ENCODE peak calls at places on chromosomes 3 and 15, in ten cellular contexts. I, S, E, D, B, U, H, A, L and V are unnamed samples.

GRCh38 chr3:58353722-58354553 is 21.2 kb downstream of the PXK start:
- DNase-seq in S (peak), B (no peak), D (no peak), L (no peak), H (no peak), I (no peak), E (peak), A (no peak), U (no peak), V (no peak)

GRCh38 chr15:99014803-99015676 is 7.4 kb upstream of the PGPEP1L start:
- DNase-seq in I (peak), S (peak), L (peak), H (peak), U (peak), D (peak), E (peak), B (peak), A (peak), V (peak)

GRCh38 chr15:52114656-52115055 is 2.1 kb upstream of the BCL2L10 start:
- DNase-seq in B (no peak), L (no peak), D (no peak), S (no peak), A (no peak), E (no peak), H (no peak), U (no peak), I (no peak), V (no peak)

GRCh38 chr3:101038393-101038792 is 45.2 kb upstream of the ABI3BP start:
- DNase-seq in U (no peak), D (no peak), S (peak), L (no peak), E (no peak), A (no peak), B (no peak), H (no peak), I (no peak), V (no peak)

GRCh38 chr15:60095711-60096110 is 91.6 kb downstream of the FOXB1 start:
- DNase-seq in D (no peak), U (no peak), A (no peak), L (no peak), I (no peak), E (no peak), B (no peak), H (no peak), S (peak), V (no peak)

GRCh38 chr3:18772699-18773305 is 347.7 kb upstream of the SATB1 start:
- DNase-seq in B (no peak), A (no peak), L (no peak), I (no peak), D (no peak), H (no peak), E (no peak), U (no peak), S (no peak), V (no peak)

GRCh38 chr3:184177767-184178306 is 3.2 kb downstream of the AP2M1 start:
- DNase-seq in I (no peak), A (no peak), B (no peak), S (no peak), U (no peak), H (no peak), E (no peak), D (no peak), L (no peak), V (no peak)

GRCh38 chr3:71751602-71752001 is 2.1 kb upstream of the GPR27 start:
- DNase-seq in B (no peak), H (no peak), L (no peak), A (no peak), S (no peak), E (no peak), D (no peak), U (no peak), I (no peak), V (no peak)

GRCh38 chr15:88246666-88247446 is 9.7 kb downstream of the NTRK3 start:
- DNase-seq in S (peak), B (peak), L (peak), U (peak), A (peak), E (peak), H (peak), I (peak), D (peak), V (peak)

GRCh38 chr3:38524141-38524739 is 28.1 kb downstream of the EXOG start:
- DNase-seq in H (no peak), B (no peak), U (no peak), S (peak), A (no peak), L (no peak), I (no peak), D (no peak), E (no peak), V (no peak)

GRCh38 chr3:126083138-126083445 is 832 bp downstream of the SLC41A3 start:
- DNase-seq in U (peak), B (no peak), A (no peak), I (no peak), E (no peak), H (no peak), D (no peak), L (no peak), S (no peak), V (no peak)

DNA sequence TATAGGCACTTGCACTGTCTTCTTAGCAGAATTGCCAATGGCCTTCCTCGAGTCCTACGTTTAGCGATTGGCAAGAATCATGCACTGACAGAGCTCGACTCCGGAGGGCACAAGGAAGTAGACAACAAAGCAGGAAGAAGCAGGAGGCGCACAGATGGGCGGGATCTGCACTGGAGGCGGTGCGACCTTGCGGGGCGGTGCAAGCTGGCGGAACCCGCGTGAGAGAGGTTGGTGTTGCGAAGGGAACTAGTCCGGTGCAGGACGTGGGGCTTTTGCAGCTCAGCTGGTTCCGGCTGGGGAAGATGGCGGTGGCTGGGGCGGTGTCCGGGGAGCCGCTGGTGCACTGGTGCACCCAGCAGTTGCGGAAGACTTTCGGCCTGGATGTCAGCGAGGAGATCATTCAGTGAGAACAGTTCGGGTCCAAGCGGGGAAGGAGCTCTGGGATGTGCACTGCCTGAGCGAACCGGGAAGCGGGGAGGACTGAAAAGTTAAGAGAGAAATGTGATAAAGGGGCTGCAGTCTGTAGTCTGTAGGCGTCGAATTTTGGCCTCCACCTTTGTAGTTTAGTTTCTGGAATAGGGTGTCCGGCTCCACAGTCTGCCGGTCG is at the start of gene TRIP4:
- DNase-seq in U (peak), H (peak), L (peak), D (peak), B (peak), I (peak), A (peak), S (peak), E (peak), V (peak)
- TF ChIP-seq POLR2A in U (no peak), H (peak), L (peak), D (peak), B (no peak), I (no peak), A (peak), S (peak), E (peak), V (peak)

DNA sequence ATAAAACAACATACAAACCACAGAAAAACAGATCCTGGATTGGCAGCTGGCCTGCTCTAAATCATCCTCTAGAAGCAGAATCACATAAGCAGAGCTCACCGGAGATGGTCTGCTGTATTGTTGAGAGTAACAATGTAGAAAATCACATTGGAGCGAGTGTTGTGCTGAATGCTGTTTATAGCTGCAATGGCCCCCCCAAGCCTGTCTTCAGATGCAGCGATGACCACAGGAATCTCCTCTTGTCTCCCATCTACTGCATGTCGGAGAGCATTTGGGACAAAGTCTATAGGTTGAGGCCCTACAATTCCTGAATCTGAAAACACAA is 8.0 kb downstream of the GLT8D1 start:
- DNase-seq in A (no peak), S (no peak), B (no peak), U (no peak), D (no peak), H (no peak), L (no peak), E (no peak), I (no peak), V (no peak)
- TF ChIP-seq POLR2A in A (no peak), S (no peak), B (no peak), U (no peak), D (no peak), H (no peak), L (no peak), E (peak), I (no peak), V (no peak)

GRCh38 chr3:182795383-182795782 is 2.1 kb downstream of the ATP11B start:
- DNase-seq in A (no peak), B (no peak), I (no peak), E (peak), H (no peak), S (no peak), U (no peak), L (no peak), D (no peak), V (peak)

GRCh38 chr3:182793663-182794454 is 555 bp downstream of the ATP11B start:
- DNase-seq in U (peak), S (peak), D (peak), B (peak), A (no peak), H (peak), E (peak), I (no peak), L (peak), V (peak)

GRCh38 chr3:182794455-182794773 is 1.1 kb downstream of the ATP11B start:
- DNase-seq in U (no peak), I (no peak), S (no peak), E (no peak), B (no peak), H (no peak), L (no peak), A (no peak), D (no peak), V (no peak)

GRCh38 chr3:182794806-182795369 is 1.6 kb downstream of the ATP11B start:
- DNase-seq in D (no peak), A (no peak), U (no peak), B (no peak), E (no peak), L (no peak), H (no peak), I (no peak), S (peak), V (no peak)

DNA sequence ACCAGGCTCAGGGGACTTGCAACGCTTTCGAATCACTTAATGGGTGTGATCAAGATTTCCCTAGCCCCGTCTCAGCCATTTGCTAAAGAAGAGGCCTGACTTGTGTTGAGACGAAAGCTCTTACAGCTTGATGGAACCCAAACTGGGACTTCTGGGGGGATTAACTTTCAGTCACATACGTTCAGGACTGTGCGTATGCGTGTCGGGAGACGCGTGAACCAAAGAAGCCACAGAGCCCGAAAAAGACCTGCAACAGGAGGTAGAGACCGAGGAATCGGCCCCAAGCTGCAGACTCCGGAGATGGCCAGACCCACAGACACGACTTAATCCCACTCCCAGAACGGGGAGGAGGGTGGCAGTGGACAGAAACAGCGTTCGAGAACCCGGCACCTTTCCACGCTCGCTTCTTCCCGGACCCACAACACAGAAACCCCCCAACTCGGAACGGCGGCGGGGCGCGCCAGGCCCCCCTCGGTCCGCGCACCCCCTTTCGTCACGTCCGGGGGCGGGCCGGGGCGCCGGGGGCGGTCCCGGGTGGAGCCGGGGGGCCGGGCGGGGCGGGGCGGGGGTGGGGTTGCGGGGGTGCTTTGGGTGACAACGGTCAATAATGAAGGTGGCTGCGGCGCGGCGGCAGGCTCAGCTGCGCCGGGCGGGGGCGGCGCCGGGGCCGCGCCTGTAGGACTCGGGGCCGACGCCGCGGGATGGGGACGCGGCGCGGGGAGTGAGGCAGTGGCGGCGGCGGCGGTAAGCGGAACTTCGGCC is at the start of gene ATP11B:
- DNase-seq in H (peak), B (peak), U (peak), S (peak), D (peak), A (peak), I (peak), L (peak), E (peak), V (peak)
- TF ChIP-seq POLR2A in H (peak), B (peak), U (no peak), S (no peak), D (peak), A (peak), I (peak), L (peak), E (peak), V (peak)

DNA sequence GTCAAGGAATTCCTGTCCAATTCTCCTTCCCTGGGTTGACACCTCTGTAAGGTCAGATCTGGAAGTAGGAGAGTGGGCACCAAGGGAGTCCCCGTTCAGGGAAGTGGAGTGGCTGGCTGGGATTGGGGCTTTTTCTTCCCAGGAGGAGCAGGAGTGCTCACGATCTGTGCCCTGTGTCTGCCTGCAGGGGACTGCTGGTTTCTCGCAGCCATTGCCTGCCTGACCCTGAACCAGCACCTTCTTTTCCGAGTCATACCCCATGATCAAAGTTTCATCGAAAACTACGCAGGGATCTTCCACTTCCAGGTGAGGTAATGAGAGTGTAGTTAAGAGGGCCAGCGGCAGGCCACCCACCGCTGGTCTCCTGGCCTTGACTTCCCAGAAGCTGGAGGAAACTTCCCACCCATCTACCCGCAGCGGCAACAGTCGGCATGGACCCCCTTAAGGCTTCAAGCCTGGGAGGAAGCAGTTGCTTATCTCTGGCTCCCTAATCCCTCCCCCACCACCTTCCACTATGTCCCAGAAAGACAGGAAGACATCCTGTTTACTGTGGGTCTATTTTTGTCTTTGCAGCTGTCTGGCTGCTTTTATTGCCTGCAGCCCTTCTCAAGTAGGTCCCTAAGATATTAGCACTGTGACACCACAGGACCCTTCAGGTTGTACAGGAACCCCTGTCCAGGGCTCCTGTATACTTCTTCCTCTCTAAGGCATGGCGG is 26.8 kb downstream of the CAPN3 start:
- DNase-seq in D (no peak), S (peak), B (no peak), A (no peak), H (no peak), U (peak), E (no peak), L (no peak), I (no peak), V (no peak)
- TF ChIP-seq POLR2A in D (no peak), S (no peak), B (no peak), A (no peak), H (no peak), U (no peak), E (no peak), L (no peak), I (no peak), V (no peak)

GRCh38 chr3:30698549-30698948 is 92.1 kb downstream of the TGFBR2 start:
- DNase-seq in E (no peak), A (no peak), B (no peak), D (no peak), L (no peak), H (no peak), S (no peak), U (no peak), I (no peak), V (no peak)
- TF ChIP-seq POLR2A in E (no peak), A (no peak), B (no peak), D (no peak), L (no peak), H (no peak), S (no peak), U (no peak), I (no peak), V (no peak)

GRCh38 chr15:66617137-66618090 is 51.6 kb upstream of the LCTL start:
- DNase-seq in U (peak), E (peak), H (peak), I (no peak), B (peak), L (no peak), S (peak), A (peak), D (peak), V (no peak)
- TF ChIP-seq POLR2A in U (no peak), E (peak), H (peak), I (no peak), B (no peak), L (no peak), S (peak), A (no peak), D (no peak), V (no peak)

DNA sequence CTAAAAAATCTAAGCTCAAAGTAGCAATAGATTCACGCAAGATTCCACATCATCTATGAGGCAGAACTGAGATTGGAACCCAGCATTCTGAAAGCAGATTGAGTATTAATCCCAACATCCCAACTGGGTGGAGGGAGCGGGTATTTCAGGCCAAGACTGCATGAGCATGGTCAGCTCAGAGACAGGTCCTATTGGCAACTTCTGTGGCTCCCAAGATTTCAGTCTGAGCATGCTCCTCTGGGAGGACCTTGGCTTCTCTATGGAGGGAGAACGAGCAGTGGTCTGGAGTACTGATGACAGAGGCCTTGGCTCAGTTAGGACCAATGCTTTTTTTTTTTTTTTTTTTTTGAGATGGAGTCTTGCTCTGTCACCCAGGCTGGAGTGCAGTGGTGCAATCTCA is 4.0 kb upstream of the ITGA11 start:
- DNase-seq in B (no peak), H (no peak), E (no peak), S (no peak), A (no peak), I (no peak), D (no peak), U (peak), L (no peak), V (no peak)
- TF ChIP-seq POLR2A in B (no peak), H (no peak), E (no peak), S (no peak), A (no peak), I (no peak), D (no peak), U (no peak), L (no peak), V (no peak)

DNA sequence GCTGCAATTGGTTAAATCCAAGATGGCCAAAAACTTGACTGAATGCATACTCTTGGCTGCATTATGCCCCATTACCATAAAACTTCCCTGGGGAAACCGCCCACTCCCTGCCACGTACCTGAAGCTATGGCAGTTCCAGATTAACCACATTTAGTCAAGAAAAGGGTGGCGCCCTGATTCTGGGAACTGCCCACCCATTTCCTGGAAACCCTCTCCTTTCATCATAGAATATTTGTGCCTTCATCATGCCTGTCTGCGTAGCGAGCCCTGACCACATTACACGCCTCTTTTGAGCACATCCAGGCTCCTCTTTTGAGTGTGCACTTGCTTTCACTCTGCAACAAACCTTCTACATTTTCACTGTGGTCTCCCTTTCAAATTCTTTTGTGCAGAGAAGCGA is 5.2 kb downstream of the LINS1 start:
- DNase-seq in A (no peak), I (no peak), U (no peak), H (no peak), S (no peak), D (no peak), E (no peak), L (no peak), B (peak), V (no peak)
- TF ChIP-seq POLR2A in A (no peak), I (no peak), U (no peak), H (no peak), S (no peak), D (no peak), E (no peak), L (no peak), B (no peak), V (no peak)

DNA sequence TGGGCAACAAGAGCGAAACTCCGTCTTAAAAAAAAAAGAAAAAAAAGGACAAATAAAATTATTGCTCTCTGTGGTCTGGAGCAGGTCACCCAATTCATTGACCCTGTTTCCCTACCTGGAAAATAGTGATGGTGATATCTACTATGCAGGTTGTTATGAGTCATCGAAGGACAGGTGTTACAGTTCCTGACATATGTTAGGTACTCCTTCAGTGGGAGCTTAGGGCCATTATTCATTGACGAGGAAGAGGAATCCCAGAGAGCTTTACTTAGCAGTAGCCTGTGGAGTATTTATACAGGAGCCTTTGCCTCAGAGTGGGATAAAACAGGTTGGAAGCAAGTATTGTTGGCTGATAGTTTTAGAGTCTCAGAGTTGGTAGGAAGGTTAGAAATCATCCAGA is 74.5 kb downstream of the SLC7A14 start:
- DNase-seq in U (no peak), B (no peak), H (no peak), L (no peak), I (no peak), S (no peak), A (no peak), E (no peak), D (no peak), V (no peak)
- TF ChIP-seq POLR2A in U (no peak), B (no peak), H (no peak), L (no peak), I (no peak), S (no peak), A (no peak), E (no peak), D (no peak), V (no peak)